ENCODE peak calls at places on chromosome 6, in eight cellular contexts. R is AG08396; M is iPS-NIHi11; X is NK-92 treated with Interleukin-12 subunit alpha and Interleukin-12 subunit beta, amount 100 ng/mL, for 24 hours; D is activated effector memory CD4-positive, alpha-beta T cell treated with Interleukin-2 at 50 U/mL for 16 hours; U is effector CD4-positive, alpha-beta T cell; P is iris pigment epithelial cell; W is SW 1271. B is an unnamed sample.

GRCh38 chr6:77620290-77620882 is 32.5 kb upstream of the MEI4 start:
- DNase-seq in R (no peak), M (peak), X (no peak), D (no peak), U (no peak), P (peak), W (no peak), B (no peak)

GRCh38 chr6:29552512-29553051 is 7.0 kb downstream of the UBD start:
- DNase-seq in R (peak), M (peak), X (no peak), D (no peak), U (no peak), P (peak), W (no peak), B (no peak)

GRCh38 chr6:89724981-89725380 is 86.4 kb upstream of the LYRM2 start:
- DNase-seq in R (no peak), M (no peak), X (no peak), D (no peak), U (no peak), P (no peak), W (no peak), B (no peak)

GRCh38 chr6:47083586-47084047 is 41.5 kb upstream of the ADGRF1 start:
- DNase-seq in R (peak), M (peak), X (no peak), D (no peak), U (no peak), P (peak), W (no peak), B (peak)

GRCh38 chr6:147067184-147067583 is 137.0 kb upstream of the STXBP5 start:
- DNase-seq in R (no peak), M (no peak), X (no peak), D (no peak), U (no peak), P (peak), W (no peak), B (no peak)

GRCh38 chr6:38646166-38646565 is 6.4 kb upstream of the BTBD9 start:
- DNase-seq in R (no peak), M (no peak), X (no peak), D (no peak), U (no peak), P (peak), W (no peak), B (no peak)

GRCh38 chr6:31574106-31575061 is 981 bp upstream of the TNF start:
- DNase-seq in R (no peak), M (no peak), X (no peak), D (no peak), U (no peak), P (no peak), W (no peak), B (no peak)

GRCh38 chr6:21003780-21004541 is 469.7 kb downstream of the CDKAL1 start:
- DNase-seq in R (peak), M (no peak), X (no peak), D (no peak), U (no peak), P (peak), W (no peak), B (no peak)

GRCh38 chr6:126038234-126038633 is 51.9 kb downstream of the TRMT11 start:
- DNase-seq in R (no peak), M (no peak), X (no peak), D (no peak), U (no peak), P (no peak), W (no peak), B (no peak)

GRCh38 chr6:124772733-124773319 is 189.4 kb upstream of the RNF217 start:
- DNase-seq in R (no peak), M (no peak), X (no peak), D (no peak), U (no peak), P (no peak), W (no peak), B (no peak)

GRCh38 chr6:42166444-42167141 is 6.6 kb upstream of the GUCA1A start:
- DNase-seq in R (peak), M (peak), X (peak), D (peak), U (peak), P (peak), W (no peak), B (peak)

GRCh38 chr6:134422426-134423231 is 104.7 kb upstream of the SGK1 start:
- DNase-seq in R (peak), M (no peak), X (no peak), D (no peak), U (no peak), P (peak), W (peak), B (peak)

GRCh38 chr6:166958926-166959861 is 2.8 kb upstream of the RNASET2 start:
- DNase-seq in R (no peak), M (no peak), X (peak), D (peak), U (peak), P (peak), W (no peak), B (no peak)

GRCh38 chr6:79946242-79946641 is 1.1 kb downstream of the ELOVL4 start:
- DNase-seq in R (peak), M (peak), X (peak), D (no peak), U (no peak), P (peak), W (no peak), B (peak)

GRCh38 chr6:38273325-38273724 is 366.4 kb downstream of the BTBD9 start:
- DNase-seq in R (peak), M (no peak), X (no peak), D (no peak), U (no peak), P (peak), W (no peak), B (no peak)

GRCh38 chr6:52994789-52995078 is 350 bp downstream of the GSTA4 start:
- DNase-seq in R (no peak), M (peak), X (no peak), D (no peak), U (peak), P (peak), W (no peak), B (no peak)

GRCh38 chr6:88115307-88115706 is 50.8 kb downstream of the CNR1 start:
- DNase-seq in R (no peak), M (no peak), X (no peak), D (no peak), U (no peak), P (no peak), W (no peak), B (no peak)

GRCh38 chr6:6599468-6599873 is 11.0 kb downstream of the LY86 start:
- DNase-seq in R (no peak), M (no peak), X (no peak), D (no peak), U (no peak), P (no peak), W (no peak), B (peak)

GRCh38 chr6:89934685-89935366 is 40.6 kb downstream of the GJA10 start:
- DNase-seq in R (no peak), M (peak), X (no peak), D (no peak), U (no peak), P (no peak), W (no peak), B (peak)

GRCh38 chr6:45310118-45310788 is 17.9 kb upstream of the RUNX2 start:
- DNase-seq in R (no peak), M (no peak), X (no peak), D (peak), U (peak), P (no peak), W (no peak), B (no peak)

GRCh38 chr6:105592329-105592728 is 189.4 kb upstream of the PREP start:
- DNase-seq in R (no peak), M (no peak), X (no peak), D (no peak), U (no peak), P (peak), W (no peak), B (peak)

GRCh38 chr6:7671076-7671475 is 54.8 kb upstream of the BMP6 start:
- DNase-seq in R (no peak), M (no peak), X (no peak), D (no peak), U (no peak), P (peak), W (no peak), B (no peak)

GRCh38 chr6:142822882-142823578 is 121.9 kb downstream of the HIVEP2 start:
- DNase-seq in R (no peak), M (peak), X (no peak), D (no peak), U (no peak), P (peak), W (no peak), B (peak)

GRCh38 chr6:80331522-80331921 is 225.1 kb downstream of the BCKDHB start:
- DNase-seq in R (no peak), M (no peak), X (no peak), D (no peak), U (no peak), P (no peak), W (no peak), B (no peak)

GRCh38 chr6:47481806-47482205 is 4.2 kb downstream of the CD2AP start:
- DNase-seq in R (no peak), M (no peak), X (no peak), D (no peak), U (no peak), P (no peak), W (no peak), B (peak)

GRCh38 chr6:44133003-44133931 is 5.9 kb downstream of the TMEM63B start:
- DNase-seq in R (peak), M (peak), X (no peak), D (no peak), U (no peak), P (peak), W (no peak), B (peak)

GRCh38 chr6:97136644-97137358 is 146.2 kb downstream of the MMS22L start:
- DNase-seq in R (no peak), M (no peak), X (no peak), D (no peak), U (no peak), P (no peak), W (no peak), B (no peak)

GRCh38 chr6:158290659-158291058 is 21.6 kb upstream of the TULP4 start:
- DNase-seq in R (no peak), M (no peak), X (peak), D (peak), U (peak), P (no peak), W (no peak), B (no peak)

GRCh38 chr6:85412926-85413325 is 37.0 kb upstream of the NT5E start:
- DNase-seq in R (no peak), M (no peak), X (no peak), D (no peak), U (no peak), P (no peak), W (no peak), B (no peak)

GRCh38 chr6:91132461-91132860 is 545.6 kb upstream of the MAP3K7 start:
- DNase-seq in R (no peak), M (no peak), X (no peak), D (no peak), U (no peak), P (peak), W (no peak), B (peak)

GRCh38 chr6:109526905-109527628 is 44.0 kb upstream of the ZBTB24 start:
- DNase-seq in R (peak), M (peak), X (peak), D (peak), U (peak), P (peak), W (no peak), B (peak)